ENCODE peak calls at places on chromosomes 2 and 18, in six cellular contexts. P is endothelial cell of umbilical vein, O is NB4, Z is stomach, G is esophagus squamous epithelium, T is A549. J is an unnamed sample.

GRCh38 chr18:21100141-21100540 is 11.5 kb downstream of the ROCK1 start:
- DNase-seq in P (peak), O (no peak), Z (no peak), G (no peak), T (no peak), J (no peak)

GRCh38 chr18:24538421-24539264 is 78.2 kb downstream of the HRH4 start:
- DNase-seq in P (no peak), O (no peak), Z (no peak), G (no peak), T (no peak), J (no peak)

GRCh38 chr2:77922567-77922966 is 400.4 kb upstream of the LRRTM4 start:
- DNase-seq in P (no peak), O (no peak), Z (no peak), G (no peak), T (no peak), J (no peak)

GRCh38 chr2:86087936-86088850 is 17.5 kb downstream of the POLR1A start:
- DNase-seq in P (no peak), O (no peak), Z (no peak), G (no peak), T (peak), J (peak)

GRCh38 chr2:241501099-241501541 is 7.3 kb downstream of the STK25 start:
- DNase-seq in P (no peak), O (no peak), Z (no peak), G (no peak), T (no peak), J (no peak)

GRCh38 chr2:202339052-202339870 is 36.9 kb upstream of the BMPR2 start:
- DNase-seq in P (peak), O (no peak), Z (no peak), G (no peak), T (peak), J (no peak)

GRCh38 chr18:67417864-67418523 is 98.5 kb downstream of the DSEL start:
- DNase-seq in P (peak), O (peak), Z (no peak), G (no peak), T (peak), J (peak)

GRCh38 chr2:170073288-170073687 is 104.7 kb upstream of the MYO3B start:
- DNase-seq in P (peak), O (no peak), Z (peak), G (no peak), T (no peak), J (no peak)

GRCh38 chr18:3689986-3690681 is 240.2 kb downstream of the TGIF1 start:
- DNase-seq in P (no peak), O (no peak), Z (no peak), G (no peak), T (no peak), J (no peak)

GRCh38 chr2:55133467-55134315 is 83.4 kb upstream of the RTN4 start:
- DNase-seq in P (peak), O (peak), Z (peak), G (no peak), T (no peak), J (peak)

GRCh38 chr18:901769-902168 is 2.9 kb upstream of the ADCYAP1 start:
- DNase-seq in P (no peak), O (no peak), Z (no peak), G (no peak), T (no peak), J (no peak)

GRCh38 chr18:24227976-24228660 is 89.3 kb downstream of the CABYR start:
- DNase-seq in P (no peak), O (peak), Z (no peak), G (no peak), T (no peak), J (no peak)

GRCh38 chr2:235050992-235051351 is 99.2 kb downstream of the SH3BP4 start:
- DNase-seq in P (peak), O (peak), Z (peak), G (peak), T (no peak), J (peak)

GRCh38 chr2:200405599-200406298 is 99.3 kb downstream of the SPATS2L start:
- DNase-seq in P (peak), O (peak), Z (no peak), G (no peak), T (peak), J (no peak)

GRCh38 chr2:147224070-147224469 is 620.8 kb upstream of the ACVR2A start:
- DNase-seq in P (no peak), O (no peak), Z (no peak), G (no peak), T (no peak), J (no peak)

GRCh38 chr2:134446431-134447091 is 192.7 kb downstream of the MGAT5 start:
- DNase-seq in P (peak), O (no peak), Z (no peak), G (no peak), T (no peak), J (no peak)

GRCh38 chr2:44364604-44365003 is 2.9 kb downstream of the CAMKMT start:
- DNase-seq in P (no peak), O (no peak), Z (no peak), G (no peak), T (no peak), J (peak)

GRCh38 chr2:133837441-133838090 is 269.3 kb upstream of the NCKAP5 start:
- DNase-seq in P (no peak), O (no peak), Z (no peak), G (no peak), T (no peak), J (no peak)

GRCh38 chr2:206023183-206023582 is 62.8 kb downstream of the INO80D start:
- DNase-seq in P (no peak), O (peak), Z (no peak), G (no peak), T (no peak), J (no peak)

GRCh38 chr18:23967321-23968089 is 47.0 kb upstream of the TTC39C start:
- DNase-seq in P (no peak), O (peak), Z (no peak), G (no peak), T (no peak), J (no peak)

GRCh38 chr2:46657042-46657504 is 177.7 kb downstream of the TMEM247 start:
- DNase-seq in P (peak), O (peak), Z (no peak), G (no peak), T (peak), J (peak)

GRCh38 chr2:190407662-190408537 is at the start of gene MFSD6:
- DNase-seq in P (no peak), O (peak), Z (peak), G (no peak), T (peak), J (peak)

GRCh38 chr18:32454667-32455066 is 16.0 kb downstream of the GAREM1 start:
- DNase-seq in P (no peak), O (no peak), Z (no peak), G (no peak), T (no peak), J (no peak)

GRCh38 chr18:76475450-76476203 is 19.4 kb downstream of the ZNF516 start:
- DNase-seq in P (no peak), O (peak), Z (no peak), G (no peak), T (no peak), J (no peak)

GRCh38 chr2:197838036-197838435 is 33.6 kb downstream of the PLCL1 start:
- DNase-seq in P (peak), O (no peak), Z (no peak), G (no peak), T (no peak), J (no peak)

GRCh38 chr2:217445726-217446125 is 557.1 kb downstream of the TNS1 start:
- DNase-seq in P (no peak), O (no peak), Z (no peak), G (no peak), T (no peak), J (no peak)

GRCh38 chr18:477565-477964 is 22.9 kb downstream of the COLEC12 start:
- DNase-seq in P (no peak), O (no peak), Z (peak), G (no peak), T (peak), J (peak)

GRCh38 chr18:76450452-76450851 is 44.6 kb downstream of the ZNF516 start:
- DNase-seq in P (no peak), O (no peak), Z (no peak), G (no peak), T (no peak), J (no peak)

GRCh38 chr2:9951272-9951521 is 296 bp upstream of the GRHL1 start:
- DNase-seq in P (no peak), O (no peak), Z (no peak), G (no peak), T (no peak), J (no peak)

GRCh38 chr18:54004828-54005227 is 219.6 kb downstream of the MBD2 start:
- DNase-seq in P (no peak), O (no peak), Z (no peak), G (no peak), T (no peak), J (no peak)

DNA sequence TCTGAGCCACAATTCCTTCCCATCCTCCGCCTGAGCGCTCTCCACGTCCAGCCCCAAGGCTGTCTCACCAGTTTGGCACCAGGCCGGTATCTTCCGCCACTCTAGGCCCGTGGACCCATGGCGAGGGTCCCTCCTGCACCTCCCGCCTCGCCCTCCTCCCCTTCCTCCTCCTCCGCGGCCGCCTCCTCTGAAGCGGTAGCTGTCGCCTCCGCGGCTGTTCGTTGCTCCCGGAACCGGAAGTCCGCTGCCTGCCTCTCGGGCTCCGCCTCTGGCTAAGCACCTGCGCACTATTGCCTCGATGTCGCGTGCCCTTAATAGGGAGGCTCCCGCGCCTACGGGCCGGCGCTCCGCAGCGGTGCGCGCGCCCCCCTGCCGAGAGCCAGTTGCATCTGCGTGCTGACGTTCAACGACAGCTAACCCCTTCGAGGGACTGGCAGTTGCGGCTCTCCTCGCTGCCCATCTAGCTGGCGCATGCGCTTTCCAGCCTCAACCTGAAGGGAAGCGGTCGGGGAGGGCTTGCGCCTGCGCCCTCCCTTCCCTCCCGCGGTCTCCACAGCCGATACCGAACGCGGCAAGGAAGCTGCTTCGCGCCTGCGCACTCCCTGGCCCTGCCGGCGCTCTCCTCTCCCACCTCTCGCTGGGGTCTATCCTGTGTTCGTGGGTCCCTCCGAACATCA is at the start of gene MBD1:
- DNase-seq in P (peak), O (peak), Z (peak), G (peak), T (peak), J (peak)
- TF ChIP-seq POLR2A in P (peak), O (peak), Z (peak), G (peak), T (peak), J (peak)

DNA sequence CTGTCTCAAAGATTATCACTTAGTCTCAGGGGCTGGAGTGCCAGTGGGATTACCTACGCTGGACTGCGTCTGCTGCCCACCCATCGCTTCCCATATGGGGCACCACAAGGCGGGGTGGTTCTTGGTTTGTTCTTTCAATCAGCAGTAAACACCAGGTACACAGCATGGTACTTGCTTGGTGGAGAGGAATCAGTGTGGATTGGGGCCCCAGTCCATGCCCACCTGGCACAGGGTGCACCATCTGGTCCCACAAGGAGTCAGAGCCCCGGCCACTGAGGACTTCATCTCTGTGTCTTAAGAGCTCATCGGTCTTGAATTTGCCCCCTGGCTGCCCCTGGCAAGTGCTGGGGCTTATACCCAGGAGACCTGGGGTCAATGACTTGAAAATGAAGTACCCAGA is 96.2 kb downstream of the GLI2 start:
- DNase-seq in P (no peak), O (no peak), Z (no peak), G (no peak), T (no peak), J (no peak)
- TF ChIP-seq POLR2A in P (no peak), O (no peak), Z (no peak), G (no peak), T (no peak), J (no peak)

GRCh38 chr2:27078267-27079194 is at the start of gene EMILIN1:
- DNase-seq in P (peak), O (no peak), Z (peak), G (no peak), T (no peak), J (peak)
- TF ChIP-seq POLR2A in P (no peak), O (no peak), Z (no peak), G (no peak), T (no peak), J (peak)

DNA sequence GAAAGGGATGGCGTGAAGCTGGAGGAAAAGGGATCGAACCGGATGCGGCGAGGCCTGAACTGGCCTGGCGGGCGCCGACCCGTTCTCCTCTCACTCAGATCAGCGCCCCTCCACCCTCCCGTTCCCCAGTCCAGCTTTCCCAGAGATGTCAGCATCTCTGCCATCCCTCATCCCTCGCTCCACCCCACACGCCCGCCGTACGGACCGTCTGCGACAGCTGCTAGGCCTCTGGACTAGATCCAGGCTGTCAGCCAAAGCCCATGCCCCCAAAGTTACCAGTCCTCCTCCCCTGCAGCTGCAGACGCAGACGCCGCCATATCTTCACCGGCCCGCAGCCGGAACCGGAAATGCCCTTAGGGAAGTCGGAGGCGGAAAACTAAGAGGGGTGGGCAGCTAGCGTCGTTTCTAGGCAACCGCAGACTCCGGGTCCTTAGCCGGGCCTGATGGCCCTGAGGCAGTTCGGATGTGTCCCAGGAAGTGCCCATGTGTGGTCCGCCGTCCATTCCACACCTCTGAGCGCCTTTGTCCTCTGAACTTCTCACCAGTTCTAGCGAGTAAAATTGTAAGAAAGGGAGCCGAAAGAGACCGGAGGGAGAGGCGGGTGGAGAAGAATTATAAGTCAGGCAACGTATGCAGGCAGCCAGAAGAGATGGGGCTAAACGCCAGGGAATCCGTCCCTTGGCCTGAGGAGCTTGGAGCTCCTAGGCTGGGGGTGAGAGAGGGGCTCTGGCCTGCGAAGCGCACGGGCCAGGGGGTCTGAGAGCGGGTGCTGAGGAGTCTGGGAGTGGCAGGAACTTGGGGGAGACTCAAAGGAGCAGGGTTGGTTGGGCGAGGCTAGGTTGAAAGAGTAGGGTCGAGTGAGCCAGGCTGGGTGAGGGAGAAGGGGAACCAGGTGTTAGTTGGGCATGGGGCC is at the start of the genes RNF25 and STK36:
- DNase-seq in P (peak), O (peak), Z (peak), G (peak), T (peak), J (peak)
- TF ChIP-seq POLR2A in P (peak), O (peak), Z (peak), G (no peak), T (peak), J (peak)

GRCh38 chr2:27493948-27494283 is 1.1 kb downstream of the FNDC4 start:
- DNase-seq in P (no peak), O (no peak), Z (no peak), G (no peak), T (no peak), J (no peak)

GRCh38 chr2:27489118-27489497 is 435 bp downstream of the IFT172 start:
- DNase-seq in P (peak), O (peak), Z (no peak), G (no peak), T (no peak), J (peak)

GRCh38 chr2:27492557-27492956 is 2.4 kb downstream of the FNDC4 start:
- DNase-seq in P (no peak), O (no peak), Z (no peak), G (no peak), T (no peak), J (no peak)

GRCh38 chr2:27485496-27485895 is 4.0 kb downstream of the IFT172 start:
- DNase-seq in P (no peak), O (no peak), Z (no peak), G (no peak), T (no peak), J (no peak)

DNA sequence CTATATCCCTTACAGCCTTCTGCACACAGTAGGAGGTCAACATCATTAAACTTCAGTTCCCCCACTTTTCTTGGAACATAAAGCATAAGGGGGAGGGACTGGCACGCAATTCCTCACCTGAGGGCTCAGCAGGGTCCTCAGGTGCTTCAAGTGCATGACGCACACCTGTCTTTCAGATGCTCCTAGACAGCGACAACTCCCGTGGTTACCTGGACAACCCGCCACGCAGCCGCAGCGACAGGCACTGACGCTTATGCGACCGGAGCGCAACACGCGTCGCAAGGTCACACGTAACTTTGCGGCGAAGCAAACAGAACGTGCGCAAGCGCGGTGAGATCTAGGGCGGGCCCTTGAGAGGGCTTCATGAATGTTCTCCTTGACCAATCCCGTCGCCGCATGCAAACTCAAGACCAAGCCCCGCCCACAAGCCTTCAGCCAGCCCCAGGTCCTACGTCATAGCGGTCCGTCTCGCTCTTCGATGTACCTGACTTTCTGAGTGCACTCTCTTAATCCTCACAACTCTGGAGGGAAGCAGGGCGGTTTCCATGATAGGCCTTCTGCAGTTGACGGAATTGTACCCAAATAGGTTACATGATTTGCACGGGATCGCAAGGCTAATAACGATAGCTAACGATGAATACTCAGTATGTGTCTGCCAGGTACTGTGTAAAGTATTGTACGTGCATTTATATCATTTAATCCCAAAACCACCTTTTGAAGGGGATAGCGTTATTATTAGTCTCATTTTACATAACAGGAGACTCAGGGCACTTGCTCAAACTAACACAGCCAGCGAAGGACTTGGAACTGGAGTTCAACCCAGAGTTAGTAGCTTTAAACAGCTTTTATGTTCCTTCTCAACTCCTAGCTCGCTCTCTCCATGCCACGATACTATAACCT is at the start of gene IFT172:
- DNase-seq in P (peak), O (peak), Z (peak), G (peak), T (peak), J (peak)
- TF ChIP-seq POLR2A in P (peak), O (peak), Z (peak), G (no peak), T (peak), J (peak)

GRCh38 chr2:49069829-49070228 is 84.5 kb downstream of the FSHR start:
- DNase-seq in P (no peak), O (no peak), Z (no peak), G (no peak), T (no peak), J (no peak)
- TF ChIP-seq POLR2A in P (no peak), O (no peak), Z (no peak), G (no peak), T (no peak), J (no peak)

J was measured in erythroblast.